ENCODE peak calls at places on chromosomes 16 and 17, in ten cellular contexts. One of them, this sample, is unnamed. For H3K27me3, the result is how much of the 10 kb centered on the place peaks cover.

GRCh38 chr17:65537343-65537844 is 24.1 kb downstream of the AXIN2 start:
- DNase-seq in MM.1S: no peak
- DNase-seq in BJ: no peak
- DNase-seq in cardiac muscle cell: no peak
- DNase-seq in uterus: no peak
- DNase-seq in heart left ventricle: no peak
- DNase-seq in breast epithelium: no peak
- DNase-seq in left ventricle myocardium inferior: no peak
- DNase-seq in GM06990: no peak
- DNase-seq in foreskin keratinocyte: no peak
- DNase-seq in this sample: peak

GRCh38 chr16:67843343-67843765 is 1.2 kb downstream of the THAP11 start:
- DNase-seq in heart left ventricle: no peak
- DNase-seq in MM.1S: no peak
- DNase-seq in foreskin keratinocyte: no peak
- DNase-seq in uterus: no peak
- DNase-seq in breast epithelium: no peak
- DNase-seq in cardiac muscle cell: peak
- DNase-seq in GM06990: no peak
- DNase-seq in BJ: no peak
- DNase-seq in left ventricle myocardium inferior: no peak
- DNase-seq in this sample: no peak

GRCh38 chr16:56675685-56676210 is 6.1 kb downstream of the MT1H start:
- DNase-seq in GM06990: no peak
- DNase-seq in BJ: no peak
- DNase-seq in left ventricle myocardium inferior: no peak
- DNase-seq in foreskin keratinocyte: no peak
- DNase-seq in breast epithelium: no peak
- DNase-seq in heart left ventricle: no peak
- DNase-seq in uterus: no peak
- DNase-seq in MM.1S: no peak
- DNase-seq in cardiac muscle cell: no peak
- DNase-seq in this sample: no peak

GRCh38 chr16:52552643-52553042 is 5.7 kb upstream of the TOX3 start:
- DNase-seq in foreskin keratinocyte: peak
- DNase-seq in breast epithelium: no peak
- DNase-seq in uterus: no peak
- DNase-seq in BJ: no peak
- DNase-seq in heart left ventricle: no peak
- DNase-seq in left ventricle myocardium inferior: no peak
- DNase-seq in MM.1S: no peak
- DNase-seq in GM06990: no peak
- DNase-seq in cardiac muscle cell: no peak
- DNase-seq in this sample: no peak

GRCh38 chr17:6355196-6355595 is 79.7 kb downstream of the AIPL1 start:
- DNase-seq in uterus: no peak
- DNase-seq in MM.1S: no peak
- DNase-seq in breast epithelium: no peak
- DNase-seq in cardiac muscle cell: no peak
- DNase-seq in foreskin keratinocyte: no peak
- DNase-seq in BJ: no peak
- DNase-seq in left ventricle myocardium inferior: no peak
- DNase-seq in GM06990: no peak
- DNase-seq in heart left ventricle: no peak
- DNase-seq in this sample: no peak

GRCh38 chr16:52074133-52074532 is 472.8 kb downstream of the TOX3 start:
- DNase-seq in breast epithelium: no peak
- DNase-seq in GM06990: no peak
- DNase-seq in uterus: no peak
- DNase-seq in foreskin keratinocyte: no peak
- DNase-seq in left ventricle myocardium inferior: no peak
- DNase-seq in heart left ventricle: no peak
- DNase-seq in MM.1S: no peak
- DNase-seq in cardiac muscle cell: no peak
- DNase-seq in BJ: no peak
- DNase-seq in this sample: no peak

GRCh38 chr17:27400991-27401390 is 55.3 kb upstream of the KSR1 start:
- DNase-seq in MM.1S: no peak
- DNase-seq in heart left ventricle: no peak
- DNase-seq in GM06990: no peak
- DNase-seq in cardiac muscle cell: no peak
- DNase-seq in foreskin keratinocyte: no peak
- DNase-seq in BJ: no peak
- DNase-seq in left ventricle myocardium inferior: no peak
- DNase-seq in breast epithelium: no peak
- DNase-seq in uterus: no peak
- DNase-seq in this sample: no peak

GRCh38 chr16:65773319-65773874 is 593.1 kb upstream of the CDH5 start:
- DNase-seq in foreskin keratinocyte: no peak
- DNase-seq in GM06990: no peak
- DNase-seq in heart left ventricle: no peak
- DNase-seq in left ventricle myocardium inferior: no peak
- DNase-seq in cardiac muscle cell: peak
- DNase-seq in MM.1S: peak
- DNase-seq in BJ: no peak
- DNase-seq in uterus: no peak
- DNase-seq in breast epithelium: no peak
- DNase-seq in this sample: no peak

GRCh38 chr16:4212934-4213296 is 29.0 kb downstream of the SRL start:
- DNase-seq in breast epithelium: no peak
- DNase-seq in MM.1S: no peak
- DNase-seq in GM06990: no peak
- DNase-seq in cardiac muscle cell: no peak
- DNase-seq in BJ: peak
- DNase-seq in left ventricle myocardium inferior: no peak
- DNase-seq in uterus: no peak
- DNase-seq in heart left ventricle: no peak
- DNase-seq in foreskin keratinocyte: peak
- DNase-seq in this sample: no peak

GRCh38 chr16:10561001-10561400 is 19.4 kb downstream of the EMP2 start:
- DNase-seq in uterus: no peak
- DNase-seq in cardiac muscle cell: no peak
- DNase-seq in left ventricle myocardium inferior: no peak
- DNase-seq in MM.1S: no peak
- DNase-seq in BJ: no peak
- DNase-seq in foreskin keratinocyte: no peak
- DNase-seq in breast epithelium: no peak
- DNase-seq in heart left ventricle: no peak
- DNase-seq in GM06990: no peak
- DNase-seq in this sample: no peak

GRCh38 chr16:29820730-29821662 is 734 bp downstream of the MVP start:
- DNase-seq in heart left ventricle: peak
- DNase-seq in foreskin keratinocyte: no peak
- DNase-seq in left ventricle myocardium inferior: no peak
- DNase-seq in cardiac muscle cell: no peak
- DNase-seq in uterus: peak
- DNase-seq in BJ: no peak
- DNase-seq in breast epithelium: no peak
- DNase-seq in MM.1S: peak
- DNase-seq in GM06990: peak
- DNase-seq in this sample: peak

GRCh38 chr16:46756772-46757171 is 8.6 kb upstream of the MYLK3 start:
- DNase-seq in breast epithelium: no peak
- DNase-seq in MM.1S: no peak
- DNase-seq in cardiac muscle cell: no peak
- DNase-seq in heart left ventricle: peak
- DNase-seq in uterus: no peak
- DNase-seq in GM06990: no peak
- DNase-seq in left ventricle myocardium inferior: no peak
- DNase-seq in BJ: no peak
- DNase-seq in foreskin keratinocyte: no peak
- DNase-seq in this sample: no peak

GRCh38 chr16:86294535-86294934 is 215.8 kb upstream of the FOXF1 start:
- DNase-seq in BJ: no peak
- DNase-seq in MM.1S: no peak
- DNase-seq in cardiac muscle cell: no peak
- DNase-seq in left ventricle myocardium inferior: no peak
- DNase-seq in breast epithelium: no peak
- DNase-seq in uterus: no peak
- DNase-seq in foreskin keratinocyte: no peak
- DNase-seq in heart left ventricle: no peak
- DNase-seq in GM06990: no peak
- DNase-seq in this sample: no peak

GRCh38 chr17:77107506-77108433 is 33.0 kb upstream of the SEC14L1 start:
- DNase-seq in MM.1S: peak
- DNase-seq in BJ: peak
- DNase-seq in GM06990: peak
- DNase-seq in uterus: peak
- DNase-seq in breast epithelium: no peak
- DNase-seq in cardiac muscle cell: no peak
- DNase-seq in foreskin keratinocyte: no peak
- DNase-seq in left ventricle myocardium inferior: no peak
- DNase-seq in heart left ventricle: no peak
- DNase-seq in this sample: no peak

GRCh38 chr16:51151435-51151950 is 423 bp upstream of the SALL1 start:
- DNase-seq in GM06990: no peak
- DNase-seq in left ventricle myocardium inferior: no peak
- DNase-seq in breast epithelium: no peak
- DNase-seq in MM.1S: no peak
- DNase-seq in cardiac muscle cell: peak
- DNase-seq in uterus: peak
- DNase-seq in foreskin keratinocyte: no peak
- DNase-seq in BJ: no peak
- DNase-seq in heart left ventricle: no peak
- DNase-seq in this sample: peak

DNA sequence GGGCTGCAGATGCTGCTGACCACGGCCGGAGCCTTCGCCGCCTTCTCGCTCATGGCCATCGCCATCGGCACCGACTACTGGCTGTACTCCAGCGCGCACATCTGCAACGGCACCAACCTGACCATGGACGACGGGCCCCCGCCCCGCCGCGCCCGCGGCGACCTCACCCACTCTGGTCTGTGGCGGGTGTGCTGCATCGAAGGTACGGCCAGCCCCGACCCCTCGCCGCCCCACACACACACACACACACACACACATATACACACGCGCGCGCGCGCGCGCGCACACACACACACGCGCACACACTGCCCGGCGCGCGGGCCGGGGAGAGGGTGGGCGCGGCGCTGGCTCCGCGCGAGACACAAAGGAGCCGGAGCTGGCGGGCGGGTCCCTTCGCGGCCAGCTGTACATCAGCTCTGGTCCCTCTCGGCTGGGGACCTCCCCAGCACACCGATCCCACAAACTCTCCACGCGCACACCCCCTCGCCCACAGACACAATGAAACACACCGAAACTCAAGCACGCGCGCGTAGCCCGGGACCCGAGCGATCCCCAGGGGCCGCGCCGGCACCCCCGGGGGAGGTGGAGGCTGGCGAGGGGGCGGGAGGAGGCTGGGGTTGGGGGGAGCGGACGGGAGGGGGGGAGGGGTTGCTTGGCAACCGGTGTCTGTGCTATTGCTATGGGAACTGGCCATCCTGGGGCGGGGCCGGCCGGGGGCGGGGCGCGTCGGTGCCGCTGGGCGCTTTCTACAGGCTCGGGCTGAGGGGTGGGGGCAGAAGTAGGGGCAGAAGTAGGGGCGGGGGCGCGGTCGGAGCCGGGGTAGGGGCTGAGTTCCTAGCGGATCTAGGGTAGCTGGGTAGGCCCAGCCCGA is 658 bp downstream of the CACNG4 start:
- DNase-seq in BJ: no peak
- DNase-seq in cardiac muscle cell: peak
- DNase-seq in foreskin keratinocyte: no peak
- DNase-seq in left ventricle myocardium inferior: no peak
- DNase-seq in GM06990: no peak
- DNase-seq in uterus: no peak
- DNase-seq in breast epithelium: no peak
- DNase-seq in heart left ventricle: no peak
- DNase-seq in MM.1S: no peak
- DNase-seq in this sample: peak
- H3K27me3 ChIP-seq in BJ: half or more
- H3K27me3 ChIP-seq in cardiac muscle cell: half or more
- H3K27me3 ChIP-seq in foreskin keratinocyte: half or more
- H3K27me3 ChIP-seq in left ventricle myocardium inferior: half or more
- H3K27me3 ChIP-seq in GM06990: under half
- H3K27me3 ChIP-seq in uterus: under half
- H3K27me3 ChIP-seq in breast epithelium: under half
- H3K27me3 ChIP-seq in heart left ventricle: under half
- H3K27me3 ChIP-seq in MM.1S: half or more
- H3K27me3 ChIP-seq in this sample: under half

GRCh38 chr17:80465316-80465974 is 11.0 kb downstream of the NPTX1 start:
- DNase-seq in GM06990: no peak
- DNase-seq in BJ: no peak
- DNase-seq in MM.1S: no peak
- DNase-seq in uterus: no peak
- DNase-seq in heart left ventricle: no peak
- DNase-seq in left ventricle myocardium inferior: no peak
- DNase-seq in breast epithelium: no peak
- DNase-seq in foreskin keratinocyte: no peak
- DNase-seq in cardiac muscle cell: no peak
- DNase-seq in this sample: no peak
- H3K27me3 ChIP-seq in GM06990: under half
- H3K27me3 ChIP-seq in BJ: half or more
- H3K27me3 ChIP-seq in MM.1S: half or more
- H3K27me3 ChIP-seq in uterus: under half
- H3K27me3 ChIP-seq in heart left ventricle: under half
- H3K27me3 ChIP-seq in left ventricle myocardium inferior: half or more
- H3K27me3 ChIP-seq in breast epithelium: under half
- H3K27me3 ChIP-seq in foreskin keratinocyte: half or more
- H3K27me3 ChIP-seq in cardiac muscle cell: half or more
- H3K27me3 ChIP-seq in this sample: under half

DNA sequence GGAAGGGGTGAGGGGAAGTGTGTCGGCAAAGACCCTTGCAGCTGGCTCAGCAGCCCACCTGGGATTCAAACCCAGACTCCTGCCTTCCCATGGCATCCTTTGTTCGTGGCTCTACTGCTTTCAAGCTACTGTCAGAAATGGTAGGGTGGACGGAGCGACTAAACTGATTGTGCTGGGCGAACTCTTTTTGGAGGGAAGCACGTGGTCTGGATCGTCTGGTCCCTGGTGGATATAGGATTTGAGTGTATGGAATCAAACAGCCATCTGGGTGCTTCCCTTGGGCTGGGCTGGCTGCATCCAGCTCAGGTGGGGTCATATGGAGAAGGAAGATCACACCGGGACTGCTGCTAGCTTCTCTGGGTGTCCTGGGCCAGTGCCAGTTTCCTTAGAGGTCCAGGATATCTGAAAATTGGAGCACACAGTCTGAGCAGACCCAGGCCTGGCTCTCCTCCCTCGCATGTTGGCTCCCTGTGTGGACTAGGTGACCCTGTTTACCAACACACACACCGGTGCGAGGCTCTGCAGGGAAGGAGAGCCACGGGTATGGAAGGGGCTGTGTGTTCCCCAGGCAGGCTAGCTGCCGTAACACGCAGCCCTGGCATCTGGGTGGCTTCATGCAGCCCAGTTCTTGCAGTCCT is 8.6 kb downstream of the CMIP start:
- DNase-seq in BJ: no peak
- DNase-seq in heart left ventricle: no peak
- DNase-seq in cardiac muscle cell: no peak
- DNase-seq in uterus: no peak
- DNase-seq in MM.1S: no peak
- DNase-seq in foreskin keratinocyte: no peak
- DNase-seq in breast epithelium: no peak
- DNase-seq in GM06990: no peak
- DNase-seq in left ventricle myocardium inferior: no peak
- DNase-seq in this sample: no peak
- H3K27me3 ChIP-seq in BJ: under half
- H3K27me3 ChIP-seq in heart left ventricle: under half
- H3K27me3 ChIP-seq in cardiac muscle cell: under half
- H3K27me3 ChIP-seq in uterus: under half
- H3K27me3 ChIP-seq in MM.1S: under half
- H3K27me3 ChIP-seq in foreskin keratinocyte: under half
- H3K27me3 ChIP-seq in breast epithelium: under half
- H3K27me3 ChIP-seq in GM06990: under half
- H3K27me3 ChIP-seq in left ventricle myocardium inferior: under half
- H3K27me3 ChIP-seq in this sample: under half

GRCh38 chr17:63476857-63477470 is at the start of gene ACE:
- DNase-seq in uterus: no peak
- DNase-seq in MM.1S: peak
- DNase-seq in GM06990: peak
- DNase-seq in cardiac muscle cell: peak
- DNase-seq in BJ: no peak
- DNase-seq in foreskin keratinocyte: no peak
- DNase-seq in left ventricle myocardium inferior: peak
- DNase-seq in breast epithelium: no peak
- DNase-seq in heart left ventricle: peak
- DNase-seq in this sample: peak
- H3K27me3 ChIP-seq in uterus: under half
- H3K27me3 ChIP-seq in MM.1S: half or more
- H3K27me3 ChIP-seq in GM06990: under half
- H3K27me3 ChIP-seq in cardiac muscle cell: under half
- H3K27me3 ChIP-seq in BJ: under half
- H3K27me3 ChIP-seq in foreskin keratinocyte: half or more
- H3K27me3 ChIP-seq in left ventricle myocardium inferior: under half
- H3K27me3 ChIP-seq in breast epithelium: under half
- H3K27me3 ChIP-seq in heart left ventricle: under half
- H3K27me3 ChIP-seq in this sample: under half

This sample was measured in testis.